ENCODE peak calls at places on chromosomes 5 and 9, in nine cellular contexts. B is heart right ventricle; K is left ventricle myocardium inferior; H is H9; P is CD8-positive, alpha-beta T cell; J is breast epithelium; R is IMR-90; S is tibial nerve; I is transverse colon. G is an unnamed sample.

GRCh38 chr9:118121361-118121760 is 417.2 kb downstream of the TLR4 start:
- DNase-seq in B (no peak), K (no peak), H (no peak), S (no peak), J (no peak), R (no peak), I (no peak), P (no peak), G (no peak)

GRCh38 chr5:76771705-76772405 is 47.0 kb upstream of the F2RL1 start:
- DNase-seq in R (peak; percentile 51), H (no peak), K (no peak), B (no peak), S (no peak), I (no peak), J (no peak), P (no peak), G (no peak)

GRCh38 chr9:2919347-2919746 is 75.5 kb upstream of the PUM3 start:
- DNase-seq in K (no peak), I (no peak), B (no peak), H (no peak), J (no peak), P (no peak), R (no peak), S (no peak), G (no peak)

GRCh38 chr5:11064763-11065450 is 303.9 kb upstream of the DAP start:
- DNase-seq in H (no peak), S (no peak), J (no peak), I (no peak), K (no peak), P (no peak), R (no peak), B (no peak), G (no peak)

GRCh38 chr5:92916036-92916435 is 665.0 kb downstream of the NR2F1-AS1 start:
- DNase-seq in J (no peak), P (no peak), S (no peak), R (peak; percentile 44), K (no peak), H (no peak), I (no peak), B (no peak), G (no peak)

GRCh38 chr9:34891386-34891785 is 66.7 kb upstream of the PHF24 start:
- DNase-seq in R (no peak), S (no peak), K (no peak), B (no peak), H (no peak), P (no peak), I (no peak), J (no peak), G (no peak)

GRCh38 chr9:962023-962422 is 14.4 kb upstream of the DMRT3 start:
- DNase-seq in S (no peak), P (no peak), R (peak; percentile 36), J (no peak), I (no peak), K (no peak), H (no peak), B (no peak), G (no peak)

GRCh38 chr5:66864240-66864884 is 268.2 kb downstream of the MAST4 start:
- DNase-seq in J (no peak), H (no peak), K (no peak), B (no peak), I (no peak), S (no peak), P (no peak), R (peak; percentile 47), G (no peak)

GRCh38 chr9:32251539-32251938 is 132.9 kb upstream of the ACO1 start:
- DNase-seq in I (peak; percentile 38), J (no peak), S (peak; percentile 50), R (peak; percentile 20), H (peak; percentile 63), B (no peak), K (no peak), P (no peak), G (no peak)

GRCh38 chr5:123755587-123756324 is 243.8 kb downstream of the CSNK1G3 start:
- DNase-seq in I (no peak), S (no peak), H (no peak), K (no peak), P (no peak), J (no peak), B (no peak), R (peak; percentile 90), G (no peak)

GRCh38 chr5:88770290-88771257 is 112.4 kb downstream of the MEF2C start:
- DNase-seq in S (no peak), I (no peak), P (no peak), R (peak; percentile 87), K (no peak), H (no peak), J (no peak), B (no peak), G (no peak)

GRCh38 chr5:32506251-32506661 is 61.7 kb upstream of the ZFR start:
- DNase-seq in I (no peak), H (no peak), S (no peak), B (peak; percentile 20), K (peak; percentile 52), J (no peak), R (peak; percentile 17), P (no peak), G (no peak)

GRCh38 chr9:77013932-77014596 is 5.4 kb upstream of the FOXB2 start:
- DNase-seq in S (no peak), H (peak; percentile 52), I (no peak), J (no peak), R (no peak), P (no peak), K (no peak), B (no peak), G (no peak)
- H3K4me1 ChIP-seq in S (peaks cover 64% of the 10 kb centered on the region), H (peaks cover 10% of the 10 kb centered on the region), I (peaks cover 17% of the 10 kb centered on the region), J (peaks cover 5% of the 10 kb centered on the region), R (no peaks in the 10 kb centered on the region), P (peaks cover 6% of the 10 kb centered on the region), K (peaks cover 49% of the 10 kb centered on the region), B (peaks cover 36% of the 10 kb centered on the region), G (no peaks in the 10 kb centered on the region)

GRCh38 chr9:133957328-133957727 is 34.8 kb downstream of the VAV2 start:
- DNase-seq in I (no peak), J (no peak), H (no peak), S (no peak), P (no peak), R (no peak), K (no peak), B (peak; percentile 10), G (peak; percentile 11)
- TF ChIP-seq CTCF in I (no peak), J (no peak), H (no peak), S (no peak), P (no peak), R (no peak), K (no peak), B (no peak), G (no peak)

DNA sequence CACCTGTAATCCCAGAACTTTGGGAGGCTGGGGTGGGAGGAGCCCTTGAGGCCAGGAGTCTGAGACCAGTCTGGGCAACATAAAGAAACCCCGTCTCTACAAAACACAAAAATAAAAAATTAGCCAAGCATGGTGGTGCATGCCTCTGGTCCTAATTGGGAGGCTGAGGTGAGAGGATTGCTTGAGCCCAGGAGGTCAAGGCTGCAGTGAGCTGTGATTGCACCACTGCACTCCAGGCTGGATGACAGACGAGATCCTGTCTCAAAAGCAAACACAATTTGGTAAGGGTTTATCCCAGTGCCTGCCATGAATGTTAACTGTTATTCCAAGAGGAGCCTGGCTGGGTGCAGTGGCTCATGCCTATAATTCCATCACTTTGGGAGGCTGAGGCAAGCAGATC is 71.1 kb downstream of the LHX2 start:
- DNase-seq in H (no peak), J (no peak), S (no peak), R (no peak), P (no peak), K (no peak), B (no peak), I (no peak), G (no peak)
- H3K9me3 ChIP-seq in H (no peaks in the 10 kb centered on the region), J (no peaks in the 10 kb centered on the region), S (no peaks in the 10 kb centered on the region), R (peaks cover 11% of the 10 kb centered on the region), P (no peaks in the 10 kb centered on the region), K (peaks cover 23% of the 10 kb centered on the region), B (peaks cover 27% of the 10 kb centered on the region), I (peaks cover 4% of the 10 kb centered on the region), G (no peaks in the 10 kb centered on the region)

DNA sequence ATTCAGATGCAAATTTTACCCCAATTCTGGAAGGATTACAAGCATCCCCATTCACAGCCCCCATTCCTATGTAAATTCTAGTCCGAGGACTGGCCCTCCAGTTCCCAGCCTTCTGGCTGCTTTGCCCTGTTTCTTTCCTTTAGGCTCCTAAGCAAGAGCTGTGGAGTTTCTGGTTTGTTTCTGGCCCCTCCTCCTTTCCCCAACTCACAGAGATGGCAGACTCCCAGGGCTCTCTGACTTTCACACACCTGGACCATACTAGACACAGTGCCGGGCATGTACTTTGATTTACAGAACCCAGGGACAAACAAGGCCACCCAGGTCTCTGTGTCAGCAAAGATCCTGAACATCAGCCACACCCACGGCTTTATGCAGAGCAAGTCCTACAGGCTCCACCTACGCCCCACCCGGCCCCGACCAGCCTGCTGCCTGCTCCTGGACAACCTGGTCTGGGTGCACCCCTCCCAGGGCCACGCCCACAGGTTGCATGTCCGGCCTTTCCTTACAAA is 62.5 kb downstream of the SEMA4D start:
- DNase-seq in S (no peak), K (no peak), H (peak; percentile 94), I (peak; percentile 92), B (no peak), P (no peak), R (no peak), J (peak; percentile 61), G (no peak)
- H3K4me1 ChIP-seq in S (peaks cover 73% of the 10 kb centered on the region), K (peaks cover 22% of the 10 kb centered on the region), H (peaks cover 23% of the 10 kb centered on the region), I (peaks cover 30% of the 10 kb centered on the region), B (peaks cover 65% of the 10 kb centered on the region), P (peaks cover 97% of the 10 kb centered on the region), R (peaks cover 3% of the 10 kb centered on the region), J (no peaks in the 10 kb centered on the region), G (no peaks in the 10 kb centered on the region)

GRCh38 chr9:94623253-94623652 is 16.1 kb downstream of the FBP1 start:
- DNase-seq in I (peak; percentile 80), H (peak; percentile 82), P (no peak), J (peak; percentile 62), S (no peak), K (no peak), R (no peak), B (peak; percentile 19), G (no peak)
- TF ChIP-seq CTCF in I (peak; percentile 55), H (peak; percentile 71), P (peak; percentile 13), J (no peak), S (peak; percentile 28), K (peak; percentile 35), R (no peak), B (no peak), G (no peak)

G was measured in ovary.